ENCODE peak calls at places on chromosomes 12 and 14, in seven cellular contexts. E, S, P, B, W, D and C are unnamed samples.

GRCh38 chr12:132405742-132406251 is 76.4 kb upstream of the GALNT9 start:
- DNase-seq in E (no peak), S (no peak), P (no peak), B (no peak), W (no peak), D (no peak), C (no peak)

GRCh38 chr14:93857500-93857899 is 69.2 kb upstream of the PRIMA1 start:
- DNase-seq in E (no peak), S (no peak), P (no peak), B (no peak), W (no peak), D (no peak), C (no peak)

GRCh38 chr14:102539544-102540309 is 30.2 kb upstream of the ANKRD9 start:
- DNase-seq in E (no peak), S (no peak), P (no peak), B (no peak), W (no peak), D (no peak), C (no peak)

GRCh38 chr12:34297790-34298164 is 275.5 kb downstream of the ALG10 start:
- DNase-seq in E (no peak), S (no peak), P (no peak), B (no peak), W (no peak), D (peak), C (no peak)

GRCh38 chr12:127779301-127780045 is 487.5 kb upstream of the TMEM132C start:
- DNase-seq in E (no peak), S (no peak), P (no peak), B (no peak), W (no peak), D (no peak), C (no peak)

GRCh38 chr12:112839386-112839972 is 47.9 kb downstream of the RPH3A start:
- DNase-seq in E (no peak), S (no peak), P (peak), B (peak), W (no peak), D (no peak), C (peak)

GRCh38 chr12:12266389-12266872 is 413 bp downstream of the LRP6 start:
- DNase-seq in E (peak), S (no peak), P (no peak), B (no peak), W (no peak), D (no peak), C (no peak)

GRCh38 chr14:23154876-23155587 is 28.4 kb downstream of the SLC7A8 start:
- DNase-seq in E (peak), S (peak), P (peak), B (peak), W (peak), D (no peak), C (peak)

GRCh38 chr14:90760591-90761316 is 55.5 kb downstream of the TTC7B start:
- DNase-seq in E (no peak), S (no peak), P (peak), B (peak), W (no peak), D (no peak), C (no peak)

GRCh38 chr14:62957562-62957961 is 87.7 kb downstream of the KCNH5 start:
- DNase-seq in E (no peak), S (no peak), P (no peak), B (no peak), W (no peak), D (no peak), C (no peak)

GRCh38 chr12:40162022-40162421 is 56.1 kb upstream of the SLC2A13 start:
- DNase-seq in E (no peak), S (no peak), P (no peak), B (no peak), W (no peak), D (no peak), C (no peak)

GRCh38 chr14:45038865-45039264 is 45.1 kb upstream of the PRPF39 start:
- DNase-seq in E (no peak), S (no peak), P (no peak), B (peak), W (no peak), D (no peak), C (no peak)

GRCh38 chr14:75307700-75308379 is 29.2 kb downstream of the FOS start:
- DNase-seq in E (peak), S (peak), P (peak), B (peak), W (peak), D (peak), C (peak)

GRCh38 chr12:32809196-32809595 is 53.5 kb upstream of the YARS2 start:
- DNase-seq in E (no peak), S (no peak), P (no peak), B (no peak), W (no peak), D (no peak), C (no peak)

GRCh38 chr12:114355389-114356088 is 50.4 kb downstream of the TBX5 start:
- DNase-seq in E (no peak), S (no peak), P (no peak), B (peak), W (peak), D (no peak), C (no peak)

GRCh38 chr12:67720383-67720856 is 71.9 kb downstream of the DYRK2 start:
- DNase-seq in E (no peak), S (no peak), P (no peak), B (peak), W (no peak), D (no peak), C (no peak)

GRCh38 chr12:95085612-95086011 is 12.2 kb upstream of the NR2C1 start:
- DNase-seq in E (no peak), S (no peak), P (no peak), B (no peak), W (no peak), D (no peak), C (no peak)

GRCh38 chr12:118337194-118337838 is 35.4 kb downstream of the TAOK3 start:
- DNase-seq in E (no peak), S (no peak), P (no peak), B (peak), W (no peak), D (no peak), C (no peak)

GRCh38 chr12:130761537-130762318 is 45.6 kb upstream of the RIMBP2 start:
- DNase-seq in E (peak), S (no peak), P (no peak), B (peak), W (no peak), D (no peak), C (no peak)

GRCh38 chr14:39733741-39734140 is 301.5 kb upstream of the FBXO33 start:
- DNase-seq in E (no peak), S (no peak), P (no peak), B (no peak), W (no peak), D (no peak), C (no peak)

GRCh38 chr14:68695326-68695768 is 97.5 kb downstream of the ZFP36L1 start:
- DNase-seq in E (no peak), S (no peak), P (peak), B (peak), W (peak), D (no peak), C (peak)

GRCh38 chr12:130014485-130014807 is 110.6 kb upstream of the TMEM132D start:
- DNase-seq in E (no peak), S (no peak), P (no peak), B (peak), W (no peak), D (no peak), C (no peak)

GRCh38 chr14:103460415-103460814 is 62.2 kb downstream of the CKB start:
- DNase-seq in E (no peak), S (no peak), P (no peak), B (no peak), W (no peak), D (no peak), C (no peak)

GRCh38 chr14:68840454-68840853 is 47.6 kb upstream of the ZFP36L1 start:
- DNase-seq in E (no peak), S (no peak), P (no peak), B (no peak), W (no peak), D (no peak), C (no peak)

GRCh38 chr12:54328595-54329337 is 3.8 kb downstream of the COPZ1 start:
- DNase-seq in E (no peak), S (no peak), P (no peak), B (no peak), W (no peak), D (no peak), C (no peak)

GRCh38 chr12:93300611-93301021 is 77.1 kb upstream of the NUDT4 start:
- DNase-seq in E (no peak), S (no peak), P (no peak), B (no peak), W (no peak), D (no peak), C (no peak)

GRCh38 chr12:93297536-93297935 is 80.2 kb upstream of the NUDT4 start:
- DNase-seq in E (no peak), S (no peak), P (no peak), B (no peak), W (no peak), D (no peak), C (no peak)

GRCh38 chr12:93292731-93293566 is 84.8 kb upstream of the NUDT4 start:
- DNase-seq in E (no peak), S (no peak), P (no peak), B (no peak), W (no peak), D (no peak), C (no peak)

GRCh38 chr12:93299262-93299846 is 78.4 kb upstream of the NUDT4 start:
- DNase-seq in E (no peak), S (no peak), P (no peak), B (no peak), W (no peak), D (no peak), C (no peak)

DNA sequence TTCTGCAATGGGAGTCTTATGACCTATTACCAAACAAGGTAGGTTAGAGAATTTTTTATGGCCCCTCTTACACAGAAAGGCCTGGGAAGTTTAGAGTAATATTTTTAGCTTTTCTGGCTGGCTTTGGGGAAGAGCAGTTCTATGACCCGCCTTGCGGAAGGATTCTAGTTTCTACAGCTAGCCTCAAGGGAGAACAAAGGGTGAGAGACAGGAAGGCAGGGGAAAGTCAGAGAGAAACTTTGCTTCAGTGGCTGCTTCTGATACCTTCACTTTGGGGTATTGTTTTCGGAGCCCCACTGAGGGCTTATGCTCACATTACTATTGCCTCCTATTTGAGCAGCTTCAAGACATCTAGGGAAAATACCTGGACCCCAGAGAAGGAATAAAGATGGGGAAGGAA is 80.7 kb upstream of the NUDT4 start:
- DNase-seq in E (no peak), S (no peak), P (no peak), B (no peak), W (no peak), D (no peak), C (no peak)
- H3K4me3 ChIP-seq in E (no peak), S (no peak), P (no peak), B (no peak), W (no peak), D (no peak), C (no peak)

GRCh38 chr12:80943345-80943744 is 5.6 kb upstream of the LIN7A start:
- DNase-seq in E (no peak), S (no peak), P (no peak), B (no peak), W (no peak), D (no peak), C (no peak)

GRCh38 chr12:80941916-80942315 is 4.2 kb upstream of the LIN7A start:
- DNase-seq in E (no peak), S (no peak), P (no peak), B (no peak), W (no peak), D (no peak), C (no peak)

GRCh38 chr12:80946591-80946990 is 8.9 kb upstream of the LIN7A start:
- DNase-seq in E (no peak), S (no peak), P (peak), B (no peak), W (no peak), D (no peak), C (no peak)
- TF ChIP-seq CTCF in E (peak), S (no peak), P (no peak), B (no peak), W (no peak), D (peak), C (no peak)

GRCh38 chr12:52953181-52953841 is 4.4 kb downstream of the KRT18 start:
- DNase-seq in E (no peak), S (no peak), P (no peak), B (peak), W (no peak), D (no peak), C (no peak)
- TF ChIP-seq POLR2A in E (no peak), S (no peak), P (peak), B (peak), W (no peak), D (no peak), C (no peak)

DNA sequence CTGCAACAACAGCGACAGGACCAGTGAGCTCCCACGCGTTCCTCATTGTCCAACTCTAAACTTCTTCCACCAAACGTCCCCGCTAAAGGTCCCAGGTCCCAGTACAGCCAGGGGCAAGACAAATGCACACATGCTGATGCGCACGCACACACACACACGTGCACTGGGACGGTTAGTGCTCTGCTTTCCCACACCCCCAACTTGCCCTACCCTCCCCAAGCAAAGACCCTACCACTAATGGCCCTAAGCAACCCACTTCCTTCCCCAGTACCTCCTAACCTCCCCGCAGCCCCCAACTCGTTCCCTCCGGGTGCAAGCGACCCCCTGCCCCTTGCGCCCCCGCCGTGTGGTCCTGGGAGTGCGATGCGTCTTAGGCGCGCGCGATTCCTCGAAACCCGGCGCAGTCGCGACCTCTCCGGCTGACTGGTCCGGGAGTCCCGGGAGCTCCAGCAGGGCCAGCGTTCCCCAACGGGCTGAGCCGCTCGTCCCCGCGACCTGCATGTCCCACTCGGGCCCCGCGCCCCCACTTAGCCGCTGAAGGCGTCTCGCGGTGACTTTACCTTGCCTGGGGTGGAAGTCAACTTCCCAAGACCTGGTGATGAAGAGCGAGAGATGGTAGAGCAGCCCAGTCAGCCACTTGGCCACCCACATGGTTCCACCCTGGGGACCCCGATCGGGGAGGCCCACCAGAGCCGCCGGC is 582 bp downstream of the ADAMTS20 start:
- DNase-seq in E (no peak), S (no peak), P (no peak), B (no peak), W (no peak), D (no peak), C (no peak)
- H3K4me3 ChIP-seq in E (no peak), S (no peak), P (no peak), B (no peak), W (no peak), D (no peak), C (no peak)

GRCh38 chr12:71755146-71755892 is 656 bp downstream of the RAB21 start:
- DNase-seq in E (peak), S (no peak), P (peak), B (peak), W (peak), D (peak), C (peak)

GRCh38 chr12:71756054-71756675 is 1.5 kb downstream of the RAB21 start:
- DNase-seq in E (no peak), S (no peak), P (peak), B (no peak), W (no peak), D (no peak), C (no peak)

GRCh38 chr12:71759941-71760340 is 5.3 kb downstream of the RAB21 start:
- DNase-seq in E (no peak), S (no peak), P (no peak), B (no peak), W (no peak), D (no peak), C (no peak)

GRCh38 chr12:71752887-71753286 is 1.8 kb upstream of the RAB21 start:
- DNase-seq in E (no peak), S (no peak), P (no peak), B (no peak), W (no peak), D (no peak), C (no peak)

GRCh38 chr12:71754461-71755145 is at the start of gene RAB21:
- DNase-seq in E (peak), S (peak), P (peak), B (peak), W (peak), D (peak), C (peak)
- TF ChIP-seq CTCF in E (peak), S (peak), P (peak), B (no peak), W (peak), D (peak), C (no peak)

GRCh38 chr12:1207276-1207675 is 216.3 kb downstream of the ERC1 start:
- DNase-seq in E (no peak), S (no peak), P (no peak), B (no peak), W (no peak), D (no peak), C (no peak)
- TF ChIP-seq POLR2A in E (no peak), S (no peak), P (no peak), B (no peak), W (no peak), D (no peak), C (no peak)

DNA sequence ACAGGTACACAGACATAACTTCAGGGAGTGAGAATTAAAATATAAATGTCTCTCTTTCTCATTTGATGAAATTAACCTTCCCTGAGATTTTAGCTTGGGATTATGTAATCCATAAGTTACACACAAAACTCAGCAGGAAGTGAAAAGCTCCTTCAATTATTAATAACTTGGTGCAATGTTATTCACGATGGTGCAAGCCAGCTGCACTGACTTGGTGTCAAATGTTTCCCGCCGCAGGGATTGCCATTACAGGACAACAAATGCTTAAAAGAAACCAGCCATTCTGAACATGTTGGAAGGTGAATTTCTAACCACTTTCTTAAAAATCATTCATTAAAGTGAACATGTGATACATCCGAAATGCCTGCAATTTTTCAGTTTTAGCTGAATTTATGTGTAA is 250.4 kb downstream of the FOXN3 start:
- DNase-seq in E (no peak), S (no peak), P (no peak), B (no peak), W (no peak), D (no peak), C (no peak)
- H3K4me3 ChIP-seq in E (no peak), S (no peak), P (no peak), B (no peak), W (no peak), D (no peak), C (no peak)

GRCh38 chr12:64610092-64610659 is at the start of gene RASSF3:
- DNase-seq in E (peak), S (no peak), P (peak), B (peak), W (peak), D (peak), C (peak)

GRCh38 chr12:64608901-64609542 is 1.3 kb upstream of the RASSF3 start:
- DNase-seq in E (peak), S (no peak), P (peak), B (peak), W (peak), D (peak), C (peak)

GRCh38 chr12:64609543-64610091 is 678 bp upstream of the RASSF3 start:
- DNase-seq in E (no peak), S (no peak), P (peak), B (peak), W (no peak), D (no peak), C (no peak)

GRCh38 chr12:64611430-64612286 is 1.4 kb downstream of the RASSF3 start:
- DNase-seq in E (peak), S (no peak), P (peak), B (no peak), W (peak), D (peak), C (peak)

DNA sequence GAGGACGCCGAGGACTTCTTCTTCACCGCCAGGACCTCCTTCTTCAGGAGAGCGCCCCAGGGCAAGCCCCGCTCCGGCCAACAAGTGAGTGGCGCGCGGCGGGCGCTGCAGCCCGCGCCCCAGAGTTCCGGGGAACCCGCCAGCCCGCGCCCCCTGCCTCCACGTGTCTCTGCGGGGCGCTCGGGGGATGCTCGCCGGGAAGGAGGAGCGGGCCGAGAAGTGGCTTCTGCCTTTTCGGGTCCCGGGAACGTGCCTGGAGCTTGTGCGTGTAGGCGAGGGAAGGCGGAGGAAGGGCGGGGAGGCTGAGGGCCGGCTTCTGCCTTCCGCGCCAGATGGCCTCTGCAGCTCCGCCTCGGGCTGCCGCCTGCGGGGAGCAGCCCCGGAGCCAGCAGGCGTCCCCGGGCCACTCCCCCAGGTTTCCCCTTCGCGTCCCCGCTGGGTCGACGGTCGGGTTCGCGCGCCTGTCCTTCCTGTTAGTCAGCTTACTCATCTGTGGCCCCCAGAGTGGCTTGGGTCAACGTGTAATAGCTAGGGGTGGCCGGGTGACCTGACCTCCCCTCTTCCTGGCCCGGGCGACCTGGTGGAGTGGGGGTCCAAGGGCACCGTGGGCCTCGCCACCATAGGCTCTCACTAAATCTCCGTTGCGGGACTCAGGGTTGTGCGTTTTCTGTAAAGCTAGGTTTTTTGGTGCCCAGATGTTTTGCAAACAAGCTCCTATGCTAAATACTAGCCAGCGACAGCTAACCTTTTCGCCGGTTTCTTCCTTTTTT is 550 bp downstream of the RASSF3 start:
- DNase-seq in E (peak), S (no peak), P (peak), B (peak), W (peak), D (peak), C (peak)
- TF ChIP-seq CTCF in E (no peak), S (no peak), P (no peak), B (no peak), W (no peak), D (no peak), C (no peak)